ENCODE peak calls at places on chromosomes 6 and 20, in four cellular contexts. N is K562, I is IMR-90, A is Peyer's patch. D is an unnamed sample.

GRCh38 chr6:81727876-81728517 is 24.5 kb downstream of the TENT5A start:
- DNase-seq in N (no peak), I (no peak), A (no peak), D (no peak)

GRCh38 chr6:147759088-147759487 is 250.6 kb downstream of the SAMD5 start:
- DNase-seq in N (no peak), I (peak; percentile 44), A (no peak), D (no peak)

GRCh38 chr6:43926644-43927524 is 156.9 kb downstream of the VEGFA start:
- DNase-seq in N (peak; percentile 95), I (peak; percentile 92), A (peak; percentile 82), D (peak; percentile 98)

GRCh38 chr6:28940294-28940858 is 16.6 kb upstream of the TRIM27 start:
- DNase-seq in N (peak; percentile 79), I (no peak), A (peak; percentile 63), D (peak; percentile 76)

GRCh38 chr6:1832844-1833787 is 223.4 kb downstream of the FOXC1 start:
- DNase-seq in N (no peak), I (peak; percentile 12), A (peak; percentile 68), D (no peak)

GRCh38 chr6:390914-391558 is 516 bp upstream of the IRF4 start:
- DNase-seq in N (no peak), I (no peak), A (peak; percentile 62), D (peak; percentile 30)

GRCh38 chr6:132728616-132729015 is 14.8 kb upstream of the VNN1 start:
- DNase-seq in N (peak; percentile 15), I (no peak), A (no peak), D (no peak)

GRCh38 chr6:54970337-54970736 is 123.8 kb downstream of the FAM83B start:
- DNase-seq in N (no peak), I (no peak), A (no peak), D (no peak)

GRCh38 chr6:130369821-130370220 is 4.0 kb downstream of the TMEM200A start:
- DNase-seq in N (no peak), I (no peak), A (no peak), D (no peak)

GRCh38 chr6:142901616-142902015 is 43.4 kb downstream of the HIVEP2 start:
- DNase-seq in N (no peak), I (no peak), A (no peak), D (no peak)

GRCh38 chr6:134707342-134707982 is 242.4 kb downstream of the ALDH8A1 start:
- DNase-seq in N (no peak), I (peak; percentile 66), A (peak; percentile 69), D (peak; percentile 8)

GRCh38 chr20:17914957-17915356 is 53.6 kb downstream of the SNX5 start:
- DNase-seq in N (no peak), I (no peak), A (peak; percentile 35), D (no peak)

GRCh38 chr20:17911927-17912326 is 56.7 kb downstream of the SNX5 start:
- DNase-seq in N (no peak), I (no peak), A (no peak), D (no peak)

GRCh38 chr20:17912916-17913315 is 55.7 kb downstream of the SNX5 start:
- DNase-seq in N (no peak), I (peak; percentile 43), A (no peak), D (no peak)

GRCh38 chr20:17909745-17910345 is 58.7 kb downstream of the SNX5 start:
- DNase-seq in N (no peak), I (no peak), A (no peak), D (no peak)

GRCh38 chr20:17910828-17911294 is 57.7 kb downstream of the SNX5 start:
- DNase-seq in N (peak; percentile 78), I (peak; percentile 81), A (peak; percentile 48), D (no peak)
- TF ChIP-seq POLR2A in N (peak; percentile 53), I (peak; percentile 63), A (no peak), D (no peak)

GRCh38 chr20:57240850-57241429 is 25.5 kb downstream of the BMP7 start:
- DNase-seq in N (no peak), I (no peak), A (no peak), D (no peak)
- H3K4me3 ChIP-seq in N (no peak overlapping the region), I (no peak overlapping the region), A (no peak overlapping the region), D (no peak overlapping the region)

GRCh38 chr6:12293234-12293930 is 3.2 kb downstream of the EDN1 start:
- DNase-seq in N (no peak), I (no peak), A (peak; percentile 50), D (no peak)

GRCh38 chr6:12290490-12290820 is 294 bp downstream of the EDN1 start:
- DNase-seq in N (no peak), I (no peak), A (no peak), D (no peak)

GRCh38 chr6:12289655-12290489 is at the start of gene EDN1:
- DNase-seq in N (peak; percentile 47), I (peak; percentile 84), A (peak; percentile 89), D (peak; percentile 84)

GRCh38 chr6:12291083-12291784 is 1.1 kb downstream of the EDN1 start:
- DNase-seq in N (no peak), I (no peak), A (no peak), D (no peak)

GRCh38 chr6:12291785-12292604 is 1.8 kb downstream of the EDN1 start:
- DNase-seq in N (no peak), I (peak; percentile 33), A (peak; percentile 59), D (peak; percentile 16)
- TF ChIP-seq CTCF in N (no peak), I (peak; percentile 42), A (no peak), D (no peak)

DNA sequence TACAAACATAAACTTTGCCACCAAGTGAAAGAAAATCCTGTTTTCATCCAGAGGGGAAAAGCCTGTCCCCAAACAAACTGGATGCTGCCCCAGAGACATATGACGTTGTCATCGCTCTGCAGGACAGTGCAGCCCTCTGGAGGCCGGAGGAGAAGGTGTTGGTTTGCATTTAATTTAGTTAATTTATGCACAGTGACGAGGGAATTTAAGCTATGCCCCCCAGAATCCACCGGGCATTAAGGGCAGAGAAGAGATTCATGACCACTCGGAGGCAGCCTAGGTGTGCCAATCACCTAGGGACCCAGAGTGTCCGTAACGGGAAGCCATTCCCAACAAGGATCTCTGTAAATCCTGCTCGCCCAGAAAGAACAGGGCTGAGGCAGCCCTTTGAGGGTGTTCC is 45.1 kb downstream of the NINL start:
- DNase-seq in N (peak; percentile 34), I (no peak), A (peak; percentile 57), D (peak; percentile 19)
- TF ChIP-seq POLR2A in N (no peak), I (no peak), A (no peak), D (no peak)

DNA sequence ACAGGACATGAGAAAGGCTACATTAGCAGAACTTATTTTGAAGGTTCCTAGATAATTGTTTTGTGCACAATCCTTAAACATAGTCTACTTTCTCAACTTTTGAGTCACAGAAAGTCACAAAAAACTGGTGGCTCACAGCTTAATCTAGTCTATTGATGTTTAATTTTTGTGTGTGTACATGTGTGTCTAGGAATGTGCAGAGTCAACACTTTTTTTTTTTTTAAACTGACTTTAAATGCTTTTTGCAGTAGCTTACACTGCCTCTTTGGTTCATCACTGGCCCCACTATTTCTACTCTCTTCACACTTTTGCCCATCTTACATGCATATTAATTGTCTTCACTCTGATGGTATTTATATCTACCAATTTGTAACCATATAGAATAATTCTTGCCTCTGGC is 566.9 kb downstream of the BCKDHB start:
- DNase-seq in N (no peak), I (no peak), A (no peak), D (no peak)
- H3K4me3 ChIP-seq in N (no peak overlapping the region), I (no peak overlapping the region), A (no peak overlapping the region), D (no peak overlapping the region)

GRCh38 chr6:64010010-64010409 is 374.4 kb downstream of the PHF3 start:
- DNase-seq in N (no peak), I (no peak), A (no peak), D (no peak)

GRCh38 chr6:64010646-64011045 is 375.0 kb downstream of the PHF3 start:
- DNase-seq in N (no peak), I (no peak), A (no peak), D (no peak)

GRCh38 chr6:64000873-64001497 is 365.4 kb downstream of the PHF3 start:
- DNase-seq in N (no peak), I (no peak), A (no peak), D (no peak)

GRCh38 chr6:64006246-64006645 is 370.6 kb downstream of the PHF3 start:
- DNase-seq in N (no peak), I (no peak), A (no peak), D (no peak)
- TF ChIP-seq CTCF in N (no peak), I (no peak), A (no peak), D (no peak)

GRCh38 chr6:26045046-26045938 is 41.9 kb upstream of the HFE start:
- DNase-seq in N (no peak), I (peak; percentile 94), A (peak; percentile 93), D (peak; percentile 98)
- TF ChIP-seq POLR2A in N (no peak), I (peak; percentile 98), A (peak; percentile 88), D (peak; percentile 100)

DNA sequence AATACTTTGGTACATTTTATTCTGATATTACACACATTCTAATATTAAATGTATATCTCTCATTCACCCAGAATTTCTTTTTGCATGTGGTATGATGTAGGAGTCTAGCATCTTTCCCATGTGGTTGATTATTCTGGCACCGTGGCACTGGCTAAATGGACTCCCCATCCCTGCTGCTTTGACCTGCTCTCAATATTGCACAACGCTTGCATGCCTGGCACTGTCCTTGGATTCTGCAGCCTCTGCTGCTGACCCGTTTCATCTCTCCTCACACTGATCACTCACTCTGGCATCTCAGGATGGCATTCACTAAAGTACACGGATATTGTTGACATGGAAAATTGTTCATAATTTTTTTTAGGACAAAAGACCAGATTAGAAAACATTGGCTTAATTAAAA is 11.5 kb upstream of the DACT2 start:
- DNase-seq in N (no peak), I (no peak), A (no peak), D (no peak)
- H3K4me3 ChIP-seq in N (no peak overlapping the region), I (no peak overlapping the region), A (no peak overlapping the region), D (no peak overlapping the region)